ENCODE peak calls at places on chromosomes 1 and 21, in eight cellular contexts. J is PC-3, V is RWPE2, N is prostate gland, S is SJSA1, H is stomach, M is right lobe of liver, L is neuronal stem cell. B is an unnamed sample. For H3K36me3 and H3K9me3, the result is how much of the 10 kb centered on the place peaks cover.

GRCh38 chr1:182833271-182833670 is 5.9 kb upstream of the DHX9 start:
- DNase-seq in H (no peak), J (peak), V (no peak), N (no peak), S (no peak), M (no peak), L (no peak), B (no peak)

GRCh38 chr1:19398309-19398760 is 86.2 kb downstream of the SLC66A1 start:
- DNase-seq in J (peak), S (peak), L (no peak), V (no peak), H (no peak), M (no peak), N (no peak), B (no peak)

GRCh38 chr1:22289251-22289995 is 146.5 kb upstream of the WNT4 start:
- DNase-seq in J (no peak), S (peak), M (peak), H (peak), V (no peak), L (no peak), N (no peak), B (no peak)

GRCh38 chr1:213066363-213066762 is 15.3 kb downstream of the RPS6KC1 start:
- DNase-seq in S (no peak), J (no peak), M (no peak), H (no peak), L (no peak), N (no peak), V (no peak), B (no peak)

GRCh38 chr1:7743346-7743745 is 27.8 kb upstream of the VAMP3 start:
- DNase-seq in V (no peak), S (no peak), N (no peak), J (no peak), H (no peak), L (no peak), M (no peak), B (no peak)

GRCh38 chr1:81808760-81809159 is 8.0 kb downstream of the ADGRL2 start:
- DNase-seq in L (no peak), H (no peak), S (no peak), M (no peak), V (no peak), N (no peak), J (peak), B (no peak)

GRCh38 chr1:64077281-64077940 is 126.0 kb upstream of the UBE2U start:
- DNase-seq in J (no peak), M (no peak), S (no peak), N (no peak), H (no peak), L (no peak), V (peak), B (no peak)

GRCh38 chr1:209769171-209769904 is 13.5 kb downstream of the TRAF3IP3 start:
- DNase-seq in H (no peak), L (no peak), V (no peak), J (peak), M (no peak), S (peak), N (no peak), B (peak)

GRCh38 chr1:154276797-154277196 is 4.4 kb downstream of the HAX1 start:
- DNase-seq in V (no peak), J (no peak), H (no peak), M (no peak), N (no peak), L (no peak), S (no peak), B (no peak)

GRCh38 chr1:42745851-42746250 is 5.8 kb upstream of the CLDN19 start:
- DNase-seq in M (peak), V (no peak), J (no peak), H (no peak), L (no peak), S (peak), N (no peak), B (no peak)

GRCh38 chr1:21097744-21098143 is 79.0 kb downstream of the EIF4G3 start:
- DNase-seq in M (no peak), V (no peak), H (no peak), L (no peak), N (no peak), J (no peak), S (no peak), B (no peak)

GRCh38 chr1:24984800-24985552 is 54.9 kb upstream of the RUNX3 start:
- DNase-seq in N (no peak), J (no peak), V (no peak), M (no peak), L (no peak), H (no peak), S (no peak), B (no peak)

GRCh38 chr1:201295861-201296260 is 12.6 kb downstream of the PKP1 start:
- DNase-seq in V (peak), J (peak), H (no peak), S (no peak), L (no peak), M (no peak), N (peak), B (no peak)

GRCh38 chr1:172826096-172826741 is 167.3 kb downstream of the FASLG start:
- DNase-seq in M (no peak), L (no peak), N (no peak), J (peak), S (no peak), H (no peak), V (no peak), B (no peak)

GRCh38 chr1:209715314-209715713 is 10.7 kb downstream of the HSD11B1 start:
- DNase-seq in S (no peak), J (peak), N (no peak), H (no peak), M (no peak), V (no peak), L (no peak), B (no peak)

GRCh38 chr1:30462826-30463425 is 260.5 kb downstream of the MATN1 start:
- DNase-seq in V (peak), N (no peak), J (no peak), L (no peak), H (no peak), M (peak), S (no peak), B (peak)

GRCh38 chr1:9905010-9905409 is 5.1 kb downstream of the CTNNBIP1 start:
- DNase-seq in J (no peak), N (no peak), L (no peak), M (no peak), V (no peak), S (no peak), H (no peak), B (no peak)

GRCh38 chr1:58628987-58629598 is 52.0 kb upstream of the TACSTD2 start:
- DNase-seq in N (no peak), S (no peak), H (no peak), J (peak), L (no peak), V (no peak), M (no peak), B (no peak)

GRCh38 chr1:58622571-58622970 is 45.5 kb upstream of the TACSTD2 start:
- DNase-seq in H (no peak), M (no peak), V (no peak), L (no peak), N (no peak), J (no peak), S (no peak), B (no peak)

GRCh38 chr1:58621375-58621774 is 44.3 kb upstream of the TACSTD2 start:
- DNase-seq in M (no peak), S (no peak), N (no peak), V (no peak), L (no peak), J (no peak), H (no peak), B (no peak)

GRCh38 chr1:58627221-58627620 is 50.2 kb upstream of the TACSTD2 start:
- DNase-seq in L (no peak), H (no peak), N (no peak), M (no peak), J (no peak), S (no peak), V (no peak), B (no peak)

DNA sequence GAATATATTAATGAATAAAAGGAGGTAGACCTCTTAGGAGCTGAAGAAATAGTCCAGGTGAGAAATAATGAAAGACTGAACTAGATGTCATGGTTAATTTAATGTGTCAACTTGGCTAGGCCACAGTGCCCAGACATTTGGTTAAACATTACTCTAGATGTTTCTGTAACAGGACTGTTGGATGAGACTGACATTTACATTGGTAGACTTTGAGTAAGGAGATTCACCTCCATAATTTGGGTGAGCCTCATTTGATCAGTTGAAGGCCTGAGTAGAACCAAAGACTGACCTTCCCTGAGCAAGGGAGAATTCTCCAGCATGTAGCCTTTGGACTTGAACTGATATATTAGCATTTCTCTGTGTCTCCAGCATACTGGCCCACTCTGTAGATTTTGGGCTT is 49.2 kb upstream of the TACSTD2 start:
- DNase-seq in N (no peak), V (no peak), M (no peak), J (no peak), H (no peak), L (no peak), S (no peak), B (no peak)
- H3K36me3 ChIP-seq in N (under half), V (under half), M (under half), J (under half), H (under half), L (under half), S (under half), B (under half)

GRCh38 chr21:17805966-17806365 is 13.2 kb downstream of the C21orf91 start:
- DNase-seq in M (no peak), J (no peak), H (no peak), V (no peak), L (no peak), S (no peak), N (no peak), B (no peak)
- H3K9me3 ChIP-seq in M (under half), J (under half), H (under half), V (under half), L (under half), S (under half), N (under half), B (under half)

GRCh38 chr1:110060662-110061060 is 9.8 kb downstream of the ALX3 start:
- DNase-seq in M (no peak), V (no peak), J (no peak), L (no peak), H (no peak), N (no peak), S (no peak), B (no peak)
- H3K36me3 ChIP-seq in M (under half), V (under half), J (under half), L (half or more), H (half or more), N (under half), S (under half), B (under half)

DNA sequence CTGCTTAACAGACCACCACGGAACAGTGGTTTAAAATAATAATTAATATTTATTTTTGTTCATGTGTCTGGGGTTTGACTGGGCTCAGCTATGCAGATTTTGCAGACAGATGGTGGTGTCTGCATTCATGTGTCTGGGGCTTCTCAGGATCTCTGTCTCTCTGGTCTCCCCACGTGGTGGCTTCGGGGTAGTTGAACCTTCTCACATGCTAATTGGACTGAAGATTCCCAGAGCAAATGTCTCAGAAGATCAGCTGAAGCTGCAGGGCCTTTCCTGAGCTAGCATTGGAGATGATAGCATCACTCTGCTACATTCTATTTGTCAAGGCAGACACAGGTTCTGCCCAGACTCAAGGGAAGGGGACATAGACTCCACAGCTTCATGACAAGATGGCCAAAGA is 109.1 kb upstream of the DNAH14 start:
- DNase-seq in S (no peak), H (no peak), L (no peak), N (no peak), M (no peak), J (no peak), V (no peak), B (no peak)
- H3K9me3 ChIP-seq in S (under half), H (under half), L (under half), N (under half), M (under half), J (under half), V (under half), B (under half)

DNA sequence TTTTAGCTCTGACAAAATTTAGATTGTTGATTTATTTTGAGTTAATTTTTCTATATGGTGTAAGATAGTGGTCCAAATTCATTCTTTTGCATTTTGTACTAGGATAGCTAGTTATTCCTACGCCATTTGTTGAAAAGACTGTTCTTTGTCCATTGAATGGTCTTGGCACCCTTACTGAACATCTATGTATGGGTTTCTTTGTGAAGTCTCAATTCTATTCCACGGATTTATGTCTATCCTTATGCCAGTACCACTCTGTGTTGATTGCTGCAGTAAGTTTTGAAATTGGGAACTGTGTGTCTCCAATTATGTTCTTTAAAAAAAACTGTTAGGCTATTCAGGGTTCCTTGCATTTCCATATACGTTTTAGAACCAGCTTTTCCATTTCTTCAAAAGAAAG is 145.7 kb downstream of the ZNF644 start:
- DNase-seq in H (no peak), M (no peak), J (no peak), L (no peak), N (no peak), S (no peak), V (no peak), B (no peak)
- H3K36me3 ChIP-seq in H (under half), M (under half), J (under half), L (under half), N (under half), S (under half), V (under half), B (under half)

DNA sequence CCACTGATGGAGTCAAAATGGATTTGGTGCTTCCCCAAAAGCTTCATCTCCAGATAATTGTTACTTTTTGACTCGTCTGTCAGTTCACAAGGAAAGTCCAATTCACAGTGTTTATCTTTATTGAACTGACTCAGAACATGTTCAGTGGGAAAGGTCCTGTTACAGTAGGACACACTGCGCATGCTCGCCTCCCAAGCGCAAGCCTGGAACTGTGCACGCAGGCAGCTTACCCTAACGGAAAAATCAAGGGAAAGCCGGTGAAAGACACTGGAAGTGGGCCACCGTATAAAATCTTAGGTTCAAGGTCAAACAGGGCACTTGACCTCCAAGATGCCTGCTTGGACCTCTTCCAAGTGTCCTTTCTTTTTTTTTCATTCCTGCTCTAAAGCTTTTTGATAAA is 174.6 kb downstream of the USP25 start:
- DNase-seq in L (no peak), V (no peak), S (no peak), H (no peak), M (no peak), N (no peak), J (no peak), B (no peak)
- H3K9me3 ChIP-seq in L (under half), V (under half), S (under half), H (under half), M (under half), N (under half), J (under half), B (under half)

GRCh38 chr1:85264150-85264549 is 4.7 kb upstream of the C1orf52 start:
- DNase-seq in V (no peak), H (no peak), S (no peak), N (no peak), L (no peak), J (peak), M (no peak), B (no peak)

GRCh38 chr1:85267313-85267712 is 7.9 kb upstream of the C1orf52 start:
- DNase-seq in H (no peak), V (no peak), J (no peak), N (no peak), S (no peak), L (no peak), M (no peak), B (no peak)

GRCh38 chr1:85273397-85273796 is 3.0 kb downstream of the BCL10 start:
- DNase-seq in J (no peak), S (no peak), L (no peak), V (no peak), M (no peak), H (no peak), N (no peak), B (no peak)

GRCh38 chr1:85268801-85269585 is 7.4 kb downstream of the BCL10 start:
- DNase-seq in L (no peak), H (no peak), S (no peak), N (no peak), J (no peak), V (no peak), M (no peak), B (no peak)
- H3K36me3 ChIP-seq in L (half or more), H (half or more), S (half or more), N (under half), J (half or more), V (half or more), M (under half), B (half or more)

GRCh38 chr21:9758888-9759287 is 762.5 kb upstream of the TPTE start:
- DNase-seq in S (no peak), V (no peak), J (no peak), H (no peak), M (no peak), L (no peak), N (no peak), B (no peak)

GRCh38 chr21:9753943-9754342 is 767.4 kb upstream of the TPTE start:
- DNase-seq in L (no peak), V (no peak), S (no peak), J (no peak), N (no peak), M (no peak), H (no peak), B (no peak)

GRCh38 chr21:9758141-9758540 is 763.2 kb upstream of the TPTE start:
- DNase-seq in S (no peak), M (no peak), V (no peak), H (no peak), L (no peak), N (no peak), J (no peak), B (no peak)

GRCh38 chr21:9755611-9756010 is 765.8 kb upstream of the TPTE start:
- DNase-seq in N (no peak), H (no peak), V (no peak), S (no peak), M (no peak), J (no peak), L (no peak), B (no peak)

GRCh38 chr21:9756677-9757076 is 764.7 kb upstream of the TPTE start:
- DNase-seq in H (no peak), S (no peak), V (no peak), M (no peak), L (no peak), J (no peak), N (no peak), B (no peak)
- H3K9me3 ChIP-seq in H (under half), S (under half), V (under half), M (under half), L (under half), J (under half), N (under half), B (under half)

GRCh38 chr21:35024071-35024420 is 25.1 kb downstream of the RUNX1 start:
- DNase-seq in L (no peak), H (no peak), N (no peak), J (no peak), S (no peak), V (no peak), M (no peak), B (no peak)
- H3K36me3 ChIP-seq in L (under half), H (under half), N (under half), J (under half), S (under half), V (under half), M (under half), B (under half)